ENCODE peak calls at places on chromosomes 2 and 18, in four cellular contexts. One of them, this sample, is unnamed.

GRCh38 chr2:162369577-162369976 is 25.6 kb downstream of the GCA start:
- DNase-seq in aorta: no peak
- DNase-seq in T-helper 1 cell: no peak
- DNase-seq in vagina: no peak
- DNase-seq in this sample: no peak

GRCh38 chr2:122643725-122644329 is 888.4 kb downstream of the TSN start:
- DNase-seq in aorta: no peak
- DNase-seq in T-helper 1 cell: no peak
- DNase-seq in vagina: no peak
- DNase-seq in this sample: no peak

GRCh38 chr2:1453561-1453960 is 40.3 kb downstream of the TPO start:
- DNase-seq in aorta: no peak
- DNase-seq in vagina: no peak
- DNase-seq in T-helper 1 cell: no peak
- DNase-seq in this sample: no peak

GRCh38 chr18:78765142-78765541 is 214.5 kb upstream of the SALL3 start:
- DNase-seq in T-helper 1 cell: no peak
- DNase-seq in vagina: no peak
- DNase-seq in aorta: no peak
- DNase-seq in this sample: no peak

GRCh38 chr2:19677215-19677777 is 224.5 kb downstream of the TTC32 start:
- DNase-seq in aorta: no peak
- DNase-seq in T-helper 1 cell: no peak
- DNase-seq in vagina: no peak
- DNase-seq in this sample: no peak

GRCh38 chr2:101223814-101224231 is 28.9 kb upstream of the CNOT11 start:
- DNase-seq in T-helper 1 cell: peak
- DNase-seq in vagina: no peak
- DNase-seq in aorta: no peak
- DNase-seq in this sample: peak

GRCh38 chr2:237254911-237255578 is 158.9 kb downstream of the COL6A3 start:
- DNase-seq in vagina: no peak
- DNase-seq in T-helper 1 cell: no peak
- DNase-seq in aorta: no peak
- DNase-seq in this sample: no peak

GRCh38 chr18:23069481-23069880 is 65.8 kb upstream of the CABLES1 start:
- DNase-seq in T-helper 1 cell: peak
- DNase-seq in aorta: no peak
- DNase-seq in vagina: no peak
- DNase-seq in this sample: no peak

GRCh38 chr2:102301867-102302362 is 9.4 kb upstream of the IL1RL1 start:
- DNase-seq in T-helper 1 cell: peak
- DNase-seq in aorta: no peak
- DNase-seq in vagina: no peak
- DNase-seq in this sample: no peak

GRCh38 chr18:79246309-79247108 is 149.2 kb upstream of the NFATC1 start:
- DNase-seq in T-helper 1 cell: peak
- DNase-seq in vagina: no peak
- DNase-seq in aorta: peak
- DNase-seq in this sample: peak

GRCh38 chr2:47690132-47690531 is 92.8 kb upstream of the MSH6 start:
- DNase-seq in vagina: no peak
- DNase-seq in T-helper 1 cell: no peak
- DNase-seq in aorta: no peak
- DNase-seq in this sample: no peak

GRCh38 chr2:1685078-1685956 is 59.0 kb downstream of the PXDN start:
- DNase-seq in T-helper 1 cell: no peak
- DNase-seq in aorta: no peak
- DNase-seq in vagina: peak
- DNase-seq in this sample: no peak

GRCh38 chr2:230928701-230929380 is 3.8 kb upstream of the GPR55 start:
- DNase-seq in vagina: no peak
- DNase-seq in T-helper 1 cell: no peak
- DNase-seq in aorta: peak
- DNase-seq in this sample: no peak

GRCh38 chr2:68850524-68850923 is 20.7 kb downstream of the BMP10 start:
- DNase-seq in T-helper 1 cell: no peak
- DNase-seq in vagina: no peak
- DNase-seq in aorta: no peak
- DNase-seq in this sample: no peak

GRCh38 chr2:22826658-22827165 is 558.3 kb upstream of the KLHL29 start:
- DNase-seq in vagina: no peak
- DNase-seq in T-helper 1 cell: no peak
- DNase-seq in aorta: no peak
- DNase-seq in this sample: no peak

GRCh38 chr2:75787532-75788132 is 76.9 kb upstream of the GCFC2 start:
- DNase-seq in aorta: no peak
- DNase-seq in T-helper 1 cell: no peak
- DNase-seq in vagina: no peak
- DNase-seq in this sample: no peak

GRCh38 chr2:205730701-205731271 is 48.5 kb downstream of the NRP2 start:
- DNase-seq in T-helper 1 cell: no peak
- DNase-seq in aorta: no peak
- DNase-seq in vagina: no peak
- DNase-seq in this sample: no peak

GRCh38 chr18:75500510-75500909 is 73.0 kb upstream of the SMIM21 start:
- DNase-seq in T-helper 1 cell: no peak
- DNase-seq in aorta: no peak
- DNase-seq in vagina: no peak
- DNase-seq in this sample: no peak

GRCh38 chr2:27185331-27186026 is 26.4 kb upstream of the ATRAID start:
- DNase-seq in T-helper 1 cell: no peak
- DNase-seq in vagina: peak
- DNase-seq in aorta: no peak
- DNase-seq in this sample: no peak

GRCh38 chr2:194672994-194673393 is 984.0 kb upstream of the SLC39A10 start:
- DNase-seq in aorta: no peak
- DNase-seq in T-helper 1 cell: no peak
- DNase-seq in vagina: no peak
- DNase-seq in this sample: no peak

GRCh38 chr18:66508937-66509336 is 95.0 kb downstream of the CDH19 start:
- DNase-seq in vagina: no peak
- DNase-seq in T-helper 1 cell: no peak
- DNase-seq in aorta: no peak
- DNase-seq in this sample: no peak

GRCh38 chr2:101142163-101142562 is 9.0 kb downstream of the TBC1D8 start:
- DNase-seq in T-helper 1 cell: no peak
- DNase-seq in aorta: no peak
- DNase-seq in vagina: no peak
- DNase-seq in this sample: no peak

GRCh38 chr2:31297751-31298150 is 63.8 kb downstream of the EHD3 start:
- DNase-seq in aorta: no peak
- DNase-seq in T-helper 1 cell: peak
- DNase-seq in vagina: no peak
- DNase-seq in this sample: no peak

GRCh38 chr2:216031960-216032689 is 18.8 kb upstream of the MREG start:
- DNase-seq in T-helper 1 cell: peak
- DNase-seq in aorta: no peak
- DNase-seq in vagina: no peak
- DNase-seq in this sample: no peak

GRCh38 chr2:150977296-150977695 is 284.4 kb downstream of the RBM43 start:
- DNase-seq in vagina: no peak
- DNase-seq in aorta: no peak
- DNase-seq in T-helper 1 cell: no peak
- DNase-seq in this sample: no peak

GRCh38 chr2:64260817-64261216 is 116.6 kb upstream of the PELI1 start:
- DNase-seq in vagina: no peak
- DNase-seq in aorta: no peak
- DNase-seq in T-helper 1 cell: peak
- DNase-seq in this sample: no peak

GRCh38 chr18:43271593-43272432 is 5.5 kb downstream of the SYT4 start:
- DNase-seq in T-helper 1 cell: peak
- DNase-seq in aorta: no peak
- DNase-seq in vagina: no peak
- DNase-seq in this sample: no peak

GRCh38 chr2:78682781-78683180 is 342.7 kb upstream of the REG3G start:
- DNase-seq in T-helper 1 cell: no peak
- DNase-seq in vagina: no peak
- DNase-seq in aorta: no peak
- DNase-seq in this sample: no peak

GRCh38 chr2:195674491-195675226 is 17.6 kb downstream of the SLC39A10 start:
- DNase-seq in T-helper 1 cell: no peak
- DNase-seq in aorta: no peak
- DNase-seq in vagina: no peak
- DNase-seq in this sample: no peak

GRCh38 chr2:233209978-233210680 is 41.3 kb upstream of the ATG16L1 start:
- DNase-seq in T-helper 1 cell: no peak
- DNase-seq in vagina: no peak
- DNase-seq in aorta: no peak
- DNase-seq in this sample: no peak

GRCh38 chr2:55581435-55581834 is 36.0 kb downstream of the PPP4R3B start:
- DNase-seq in aorta: no peak
- DNase-seq in T-helper 1 cell: no peak
- DNase-seq in vagina: no peak
- DNase-seq in this sample: no peak

GRCh38 chr2:75055820-75056675 is 97.6 kb downstream of the POLE4 start:
- DNase-seq in aorta: no peak
- DNase-seq in vagina: no peak
- DNase-seq in T-helper 1 cell: peak
- DNase-seq in this sample: no peak

GRCh38 chr2:120559401-120559800 is 176.3 kb upstream of the GLI2 start:
- DNase-seq in vagina: no peak
- DNase-seq in aorta: no peak
- DNase-seq in T-helper 1 cell: no peak
- DNase-seq in this sample: no peak

GRCh38 chr2:158025263-158025996 is 76.2 kb upstream of the UPP2 start:
- DNase-seq in T-helper 1 cell: no peak
- DNase-seq in aorta: no peak
- DNase-seq in vagina: no peak
- DNase-seq in this sample: no peak

GRCh38 chr2:218438601-218439000 is 19.7 kb downstream of the VIL1 start:
- DNase-seq in T-helper 1 cell: no peak
- DNase-seq in vagina: no peak
- DNase-seq in aorta: peak
- DNase-seq in this sample: no peak